ENCODE peak calls at places on chromosomes 3 and 15, in ten cellular contexts. M is tibial artery; V is NB4; J is cardiac muscle cell; H is HT-29; S is HuH-7.5; U is endodermal cell; X is A549; N is iris pigment epithelial cell; Y is activated naive CD4-positive, alpha-beta T cell treated with anti-CD3 and anti-CD28 coated beads for 36 hours. I is an unnamed sample.

GRCh38 chr15:82730022-82730530 is 20.4 kb upstream of the AP3B2 start:
- DNase-seq in M (no peak), V (no peak), J (no peak), H (no peak), S (no peak), U (no peak), X (no peak), N (no peak), Y (no peak), I (peak)

GRCh38 chr3:54240319-54240718 is 118.0 kb downstream of the CACNA2D3 start:
- DNase-seq in M (no peak), V (no peak), J (no peak), H (no peak), S (no peak), U (no peak), X (no peak), N (no peak), Y (no peak), I (no peak)

GRCh38 chr3:23608650-23609049 is 197.1 kb upstream of the UBE2E1 start:
- DNase-seq in M (no peak), V (no peak), J (no peak), H (no peak), S (no peak), U (peak), X (no peak), N (no peak), Y (no peak), I (no peak)

GRCh38 chr3:46866720-46867549 is 3.7 kb upstream of the MYL3 start:
- DNase-seq in M (peak), V (peak), J (peak), H (peak), S (peak), U (peak), X (peak), N (peak), Y (peak), I (peak)

GRCh38 chr3:112117415-112117814 is 15.6 kb downstream of the GCSAM start:
- DNase-seq in M (no peak), V (no peak), J (no peak), H (no peak), S (no peak), U (no peak), X (no peak), N (no peak), Y (no peak), I (no peak)

GRCh38 chr3:62708642-62709041 is 166.6 kb downstream of the CADPS start:
- DNase-seq in M (no peak), V (no peak), J (no peak), H (no peak), S (no peak), U (peak), X (no peak), N (no peak), Y (no peak), I (no peak)

GRCh38 chr3:176697284-176697889 is 499.9 kb downstream of the TBL1XR1 start:
- DNase-seq in M (no peak), V (no peak), J (no peak), H (no peak), S (no peak), U (peak), X (no peak), N (no peak), Y (no peak), I (peak)

GRCh38 chr15:65226221-65226620 is 14.9 kb upstream of the CILP start:
- DNase-seq in M (no peak), V (no peak), J (no peak), H (no peak), S (no peak), U (no peak), X (no peak), N (no peak), Y (no peak), I (no peak)

GRCh38 chr3:122268257-122269024 is 56.6 kb upstream of the CSTA start:
- DNase-seq in M (no peak), V (peak), J (no peak), H (no peak), S (no peak), U (no peak), X (no peak), N (no peak), Y (no peak), I (no peak)

GRCh38 chr3:130997291-130997690 is 29.3 kb downstream of the ASTE1 start:
- DNase-seq in M (no peak), V (peak), J (no peak), H (no peak), S (no peak), U (no peak), X (no peak), N (peak), Y (no peak), I (no peak)

GRCh38 chr3:13105851-13106250 is 32.6 kb upstream of the IQSEC1 start:
- DNase-seq in M (no peak), V (no peak), J (no peak), H (peak), S (no peak), U (peak), X (no peak), N (no peak), Y (no peak), I (peak)

GRCh38 chr3:41065340-41065739 is 134.0 kb upstream of the CTNNB1 start:
- DNase-seq in M (no peak), V (no peak), J (no peak), H (no peak), S (no peak), U (peak), X (no peak), N (no peak), Y (no peak), I (no peak)

GRCh38 chr15:48984021-48984420 is 20.3 kb upstream of the SHC4 start:
- DNase-seq in M (no peak), V (no peak), J (no peak), H (no peak), S (no peak), U (no peak), X (no peak), N (no peak), Y (no peak), I (no peak)